ENCODE peak calls at places on chromosome 16, in seven cellular contexts. Y is cardiac fibroblast, E is right atrium auricular region, X is brain microvascular endothelial cell, N is SJCRH30, M is GM06990, Z is coronary artery. Q is an unnamed sample.
A peak's percentile ranks its signal among the peaks of the same experiment; 100 is the strongest.

GRCh38 chr16:13558752-13559151 is 361.2 kb upstream of the ERCC4 start:
- DNase-seq in Y (no peak), E (no peak), X (no peak), N (no peak), M (no peak), Z (no peak), Q (no peak)

GRCh38 chr16:53743149-53743566 is 39.2 kb downstream of the FTO start:
- DNase-seq in Y (peak; percentile 65), E (no peak), X (no peak), N (peak; percentile 22), M (no peak), Z (no peak), Q (no peak)

GRCh38 chr16:57813466-57813865 is 11.2 kb upstream of the KIFC3 start:
- DNase-seq in Y (no peak), E (no peak), X (no peak), N (no peak), M (no peak), Z (no peak), Q (no peak)

GRCh38 chr16:1345651-1346421 is 5.8 kb downstream of the TSR3 start:
- DNase-seq in Y (no peak), E (no peak), X (no peak), N (no peak), M (no peak), Z (no peak), Q (no peak)

GRCh38 chr16:21277927-21278706 is at the start of gene CRYM:
- DNase-seq in Y (peak; percentile 31), E (no peak), X (peak; percentile 12), N (no peak), M (peak; percentile 56), Z (peak; percentile 78), Q (no peak)

GRCh38 chr16:23145186-23145585 is 4.1 kb downstream of the USP31 start:
- DNase-seq in Y (no peak), E (no peak), X (no peak), N (no peak), M (no peak), Z (no peak), Q (no peak)

GRCh38 chr16:54236761-54237160 is 49.8 kb downstream of the IRX3 start:
- DNase-seq in Y (peak; percentile 73), E (no peak), X (peak; percentile 38), N (no peak), M (no peak), Z (no peak), Q (peak; percentile 67)

GRCh38 chr16:35752012-35752772 is 2292.8 kb downstream of the TP53TG3F start:
- DNase-seq in Y (no peak), E (peak; percentile 40), X (no peak), N (no peak), M (no peak), Z (peak; percentile 52), Q (no peak)

GRCh38 chr16:14056970-14057369 is 14.1 kb upstream of the MRTFB start:
- DNase-seq in Y (peak; percentile 70), E (no peak), X (peak; percentile 12), N (no peak), M (no peak), Z (no peak), Q (peak; percentile 15)

GRCh38 chr16:51164167-51164566 is 13.1 kb upstream of the SALL1 start:
- DNase-seq in Y (no peak), E (no peak), X (no peak), N (no peak), M (no peak), Z (no peak), Q (peak; percentile 46)

GRCh38 chr16:35255816-35256215 is 1796.4 kb downstream of the TP53TG3F start:
- DNase-seq in Y (no peak), E (no peak), X (no peak), N (no peak), M (no peak), Z (no peak), Q (no peak)

GRCh38 chr16:88963583-88963982 is 13.4 kb downstream of the CBFA2T3 start:
- DNase-seq in Y (no peak), E (no peak), X (no peak), N (no peak), M (no peak), Z (no peak), Q (no peak)

GRCh38 chr16:58508671-58509251 is 6.6 kb upstream of the SETD6 start:
- DNase-seq in Y (no peak), E (no peak), X (no peak), N (no peak), M (no peak), Z (no peak), Q (no peak)

DNA sequence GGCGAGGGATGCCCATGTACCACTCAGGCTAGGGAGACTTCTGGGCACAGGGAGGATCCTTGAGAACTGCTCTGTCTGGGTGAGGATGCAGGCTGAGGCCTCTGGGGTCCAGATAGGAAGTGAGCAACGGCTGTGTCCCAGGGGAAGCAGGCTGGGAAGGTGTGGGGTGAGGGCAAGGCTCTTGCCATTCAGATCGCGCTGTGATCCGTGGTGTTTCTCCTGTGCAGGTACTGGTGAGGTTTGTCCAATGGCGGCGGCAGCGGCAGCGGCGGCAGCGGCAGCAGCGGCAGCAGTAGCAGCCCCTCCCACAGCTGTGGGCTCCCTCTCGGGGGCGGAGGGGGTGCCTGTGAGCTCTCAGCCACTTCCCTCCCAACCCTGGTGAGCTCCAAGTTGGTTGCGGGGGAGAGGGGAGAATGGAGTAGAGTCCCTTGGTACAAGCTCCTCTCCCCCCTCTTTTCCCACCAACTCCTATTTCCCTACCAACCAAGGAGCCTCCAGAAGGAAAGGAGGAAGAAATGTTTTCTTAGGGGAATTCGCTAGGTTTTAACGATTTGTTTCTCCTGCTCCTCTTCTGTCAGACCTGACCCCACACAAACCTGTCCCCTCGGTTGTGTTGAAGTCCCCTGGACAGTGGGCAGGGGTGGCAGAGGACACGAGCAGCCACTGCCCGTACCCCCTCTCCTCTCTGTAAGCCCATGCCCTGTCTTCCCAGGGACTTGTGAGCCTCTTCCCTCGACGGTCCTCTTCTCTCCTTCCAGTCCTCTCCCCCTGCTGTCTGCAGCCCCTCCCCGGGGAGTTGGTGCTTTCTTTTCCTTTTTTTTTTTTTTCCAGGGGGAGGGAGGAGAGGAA is 1.9 kb upstream of the PRRT2 start:
- DNase-seq in Y (peak; percentile 75), E (no peak), X (no peak), N (no peak), M (no peak), Z (peak; percentile 75), Q (peak; percentile 50)
- H3K4me3 ChIP-seq in Y (no peak overlapping the region), E (no peak overlapping the region), X (peak overlapping the region; percentile 27), N (no peak overlapping the region), M (peak overlapping the region; percentile 35), Z (peak overlapping the region; percentile 80), Q (peak overlapping the region; percentile 3)

DNA sequence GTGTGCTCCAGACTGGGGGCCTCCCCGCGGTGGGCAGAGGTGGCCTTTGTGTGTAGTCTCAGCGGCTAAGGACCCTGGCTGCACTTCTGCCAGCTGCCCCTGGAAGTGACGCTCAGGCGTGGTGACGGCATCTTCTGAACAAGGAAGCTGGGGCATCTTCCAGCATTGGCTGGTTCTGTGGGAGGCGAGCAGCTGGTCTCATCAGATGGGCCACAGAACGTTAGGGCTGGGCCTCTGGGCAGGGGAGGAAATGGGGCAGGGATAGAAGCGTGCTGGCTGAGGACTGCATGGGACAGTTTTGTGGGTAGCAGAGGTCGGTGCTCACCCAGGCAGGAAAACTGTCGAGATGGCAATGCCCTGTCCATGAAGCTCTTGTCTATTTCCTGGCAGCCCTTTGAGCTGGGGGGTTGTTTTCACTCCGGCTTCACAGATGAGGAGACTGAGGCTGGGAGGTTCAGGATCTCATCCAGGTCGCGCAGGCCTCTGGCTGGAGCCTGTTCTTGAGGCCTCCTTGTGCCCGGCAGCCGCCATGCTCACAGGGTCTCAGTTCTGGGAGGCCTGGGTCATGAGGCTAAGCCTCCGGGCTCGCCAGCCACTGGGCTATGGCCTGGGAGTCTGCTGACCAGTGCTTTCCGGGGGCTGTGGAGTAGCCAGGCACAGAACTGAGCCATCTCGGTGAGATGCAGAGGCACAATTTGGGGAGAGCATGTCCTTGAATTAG is 16.3 kb downstream of the IRF8 start:
- DNase-seq in Y (no peak), E (no peak), X (no peak), N (peak; percentile 47), M (no peak), Z (no peak), Q (no peak)
- H3K4me3 ChIP-seq in Y (no peak overlapping the region), E (no peak overlapping the region), X (no peak overlapping the region), N (no peak overlapping the region), M (no peak overlapping the region), Z (no peak overlapping the region), Q (no peak overlapping the region)

DNA sequence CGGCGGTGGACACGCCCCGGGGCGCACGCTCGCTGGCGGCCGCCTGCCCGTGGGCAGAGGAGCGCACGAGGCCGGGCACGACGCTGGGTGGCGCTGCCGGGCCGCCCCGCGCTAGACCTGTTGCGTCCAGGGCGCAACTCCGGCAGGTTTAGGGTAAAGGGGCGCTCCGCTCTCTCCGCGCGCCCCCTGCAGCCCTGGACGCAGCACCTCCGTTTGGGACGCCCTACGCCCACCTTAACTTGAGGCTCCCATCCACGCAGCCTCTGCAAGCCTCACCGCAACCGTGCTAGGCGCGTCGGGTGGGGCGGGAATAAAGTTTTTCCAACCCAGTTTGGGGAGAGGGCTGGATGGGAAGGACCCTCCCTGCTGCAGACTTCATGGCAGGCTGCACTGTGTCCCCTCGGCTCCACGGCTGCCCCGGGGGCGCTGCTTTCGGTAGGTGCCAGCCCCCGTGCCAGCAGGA is 299 bp upstream of the SYT17 start:
- DNase-seq in Y (peak; percentile 57), E (peak; percentile 60), X (peak; percentile 14), N (peak; percentile 82), M (peak; percentile 86), Z (no peak), Q (peak; percentile 84)
- H3K4me3 ChIP-seq in Y (peak overlapping the region; percentile 41), E (peak overlapping the region; percentile 30), X (peak overlapping the region; percentile 42), N (peak overlapping the region; percentile 77), M (peak overlapping the region; percentile 37), Z (peak overlapping the region; percentile 73), Q (peak overlapping the region; percentile 15)

GRCh38 chr16:18975109-18975508 is 8.6 kb upstream of the TMC7 start:
- DNase-seq in Y (no peak), E (no peak), X (no peak), N (no peak), M (no peak), Z (no peak), Q (no peak)

GRCh38 chr16:18965555-18965954 is 18.2 kb upstream of the TMC7 start:
- DNase-seq in Y (no peak), E (no peak), X (no peak), N (no peak), M (no peak), Z (no peak), Q (no peak)

GRCh38 chr16:18969855-18970240 is 13.9 kb upstream of the TMC7 start:
- DNase-seq in Y (no peak), E (no peak), X (no peak), N (peak; percentile 66), M (no peak), Z (no peak), Q (no peak)

GRCh38 chr16:18966791-18967190 is 16.9 kb upstream of the TMC7 start:
- DNase-seq in Y (no peak), E (no peak), X (no peak), N (no peak), M (no peak), Z (no peak), Q (no peak)

DNA sequence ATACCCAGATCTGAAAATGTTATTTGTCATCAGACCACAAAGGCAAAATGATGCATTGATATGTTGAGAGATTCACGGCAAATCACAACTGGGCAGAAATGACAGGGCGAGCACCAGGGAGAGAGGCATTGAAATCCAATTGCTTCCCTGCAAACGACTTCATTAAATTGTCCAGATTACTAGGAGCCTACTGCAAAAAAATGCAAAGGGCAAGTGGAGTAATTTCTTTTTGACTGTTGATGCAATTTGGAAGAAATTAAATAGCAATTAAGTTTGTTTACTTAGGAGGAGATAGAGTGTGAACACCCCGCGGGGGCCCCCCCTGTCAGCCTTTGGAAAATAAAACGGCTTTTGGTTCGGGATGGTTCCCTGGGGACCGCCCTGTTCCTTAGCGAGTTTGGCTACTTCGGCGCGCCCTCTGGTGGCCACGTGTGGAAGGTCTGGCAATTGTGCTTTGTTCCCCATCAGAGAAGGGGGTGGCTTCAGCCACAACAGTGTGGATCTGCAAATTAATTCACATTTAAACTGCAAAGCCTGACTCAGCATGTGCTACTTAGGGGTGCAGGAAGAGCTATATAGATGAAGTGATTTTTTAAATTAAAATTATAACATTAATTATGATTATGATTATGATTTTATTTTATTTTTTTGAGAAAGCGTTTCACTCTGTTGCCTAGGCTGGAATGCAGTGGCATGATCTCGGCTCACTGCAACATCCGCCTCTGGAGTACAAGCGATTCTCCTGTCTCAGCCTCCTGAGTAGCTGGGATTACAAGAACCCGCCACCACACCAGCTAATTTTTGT is 14.5 kb upstream of the TMC7 start:
- DNase-seq in Y (peak; percentile 84), E (peak; percentile 88), X (peak; percentile 77), N (peak; percentile 81), M (peak; percentile 39), Z (peak; percentile 83), Q (peak; percentile 50)
- H3K4me3 ChIP-seq in Y (peak overlapping the region; percentile 19), E (no peak overlapping the region), X (peak overlapping the region; percentile 34), N (peak overlapping the region; percentile 37), M (peak overlapping the region; percentile 15), Z (peak overlapping the region; percentile 62), Q (peak overlapping the region; percentile 32)

Q was measured in foreskin fibroblast.